ENCODE peak calls at places on chromosomes 11 and 22, in seven cellular contexts. One of them, this sample, is unnamed.

GRCh38 chr11:57762235-57762866 is 749 bp downstream of the CTNND1 start:
- DNase-seq in neural crest cell: no peak
- DNase-seq in astrocyte of the hippocampus: no peak
- DNase-seq in transverse colon: peak
- DNase-seq in naive thymus-derived CD8-positive, alpha-beta T cell: no peak
- DNase-seq in NCI-H69: peak
- DNase-seq in DND-41: no peak
- DNase-seq in this sample: no peak

GRCh38 chr11:117189191-117189940 is 9.8 kb upstream of the TAGLN start:
- DNase-seq in naive thymus-derived CD8-positive, alpha-beta T cell: no peak
- DNase-seq in astrocyte of the hippocampus: no peak
- DNase-seq in NCI-H69: no peak
- DNase-seq in transverse colon: peak
- DNase-seq in neural crest cell: no peak
- DNase-seq in DND-41: no peak
- DNase-seq in this sample: no peak

GRCh38 chr11:7555067-7555699 is 41.4 kb downstream of the PPFIBP2 start:
- DNase-seq in naive thymus-derived CD8-positive, alpha-beta T cell: no peak
- DNase-seq in DND-41: no peak
- DNase-seq in astrocyte of the hippocampus: no peak
- DNase-seq in NCI-H69: peak
- DNase-seq in transverse colon: peak
- DNase-seq in neural crest cell: no peak
- DNase-seq in this sample: peak

GRCh38 chr11:57639321-57640067 is 10.2 kb downstream of the YPEL4 start:
- DNase-seq in astrocyte of the hippocampus: peak
- DNase-seq in NCI-H69: peak
- DNase-seq in naive thymus-derived CD8-positive, alpha-beta T cell: no peak
- DNase-seq in DND-41: peak
- DNase-seq in neural crest cell: peak
- DNase-seq in transverse colon: no peak
- DNase-seq in this sample: no peak

GRCh38 chr22:38246692-38247091 is 26.1 kb downstream of the TMEM184B start:
- DNase-seq in transverse colon: no peak
- DNase-seq in neural crest cell: no peak
- DNase-seq in naive thymus-derived CD8-positive, alpha-beta T cell: no peak
- DNase-seq in NCI-H69: no peak
- DNase-seq in DND-41: no peak
- DNase-seq in astrocyte of the hippocampus: no peak
- DNase-seq in this sample: peak

GRCh38 chr22:46728470-46728869 is 9.6 kb downstream of the CERK start:
- DNase-seq in DND-41: no peak
- DNase-seq in transverse colon: no peak
- DNase-seq in naive thymus-derived CD8-positive, alpha-beta T cell: no peak
- DNase-seq in neural crest cell: no peak
- DNase-seq in astrocyte of the hippocampus: no peak
- DNase-seq in NCI-H69: no peak
- DNase-seq in this sample: no peak

GRCh38 chr11:29481721-29482120 is 535.1 kb downstream of the KCNA4 start:
- DNase-seq in astrocyte of the hippocampus: no peak
- DNase-seq in DND-41: no peak
- DNase-seq in transverse colon: no peak
- DNase-seq in NCI-H69: no peak
- DNase-seq in naive thymus-derived CD8-positive, alpha-beta T cell: no peak
- DNase-seq in neural crest cell: no peak
- DNase-seq in this sample: no peak

GRCh38 chr11:8442301-8442700 is 151.7 kb downstream of the STK33 start:
- DNase-seq in transverse colon: no peak
- DNase-seq in astrocyte of the hippocampus: no peak
- DNase-seq in naive thymus-derived CD8-positive, alpha-beta T cell: no peak
- DNase-seq in neural crest cell: no peak
- DNase-seq in DND-41: no peak
- DNase-seq in NCI-H69: peak
- DNase-seq in this sample: no peak

GRCh38 chr22:19965771-19966709 is 24.4 kb upstream of the TXNRD2 start:
- DNase-seq in transverse colon: no peak
- DNase-seq in NCI-H69: peak
- DNase-seq in DND-41: peak
- DNase-seq in astrocyte of the hippocampus: no peak
- DNase-seq in neural crest cell: peak
- DNase-seq in naive thymus-derived CD8-positive, alpha-beta T cell: no peak
- DNase-seq in this sample: no peak

GRCh38 chr11:12889243-12889642 is 119.9 kb upstream of the RASSF10 start:
- DNase-seq in naive thymus-derived CD8-positive, alpha-beta T cell: no peak
- DNase-seq in transverse colon: no peak
- DNase-seq in NCI-H69: peak
- DNase-seq in DND-41: no peak
- DNase-seq in neural crest cell: no peak
- DNase-seq in astrocyte of the hippocampus: peak
- DNase-seq in this sample: peak

GRCh38 chr11:65663634-65664200 is 1.0 kb upstream of the RELA start:
- DNase-seq in naive thymus-derived CD8-positive, alpha-beta T cell: no peak
- DNase-seq in NCI-H69: peak
- DNase-seq in neural crest cell: no peak
- DNase-seq in DND-41: peak
- DNase-seq in transverse colon: peak
- DNase-seq in astrocyte of the hippocampus: peak
- DNase-seq in this sample: peak

GRCh38 chr11:117627259-117627658 is 169.8 kb downstream of the DSCAML1 start:
- DNase-seq in neural crest cell: no peak
- DNase-seq in NCI-H69: no peak
- DNase-seq in astrocyte of the hippocampus: no peak
- DNase-seq in DND-41: no peak
- DNase-seq in naive thymus-derived CD8-positive, alpha-beta T cell: no peak
- DNase-seq in transverse colon: no peak
- DNase-seq in this sample: no peak

GRCh38 chr11:68750197-68750987 is 928 bp downstream of the TESMIN start:
- DNase-seq in neural crest cell: peak
- DNase-seq in NCI-H69: no peak
- DNase-seq in naive thymus-derived CD8-positive, alpha-beta T cell: peak
- DNase-seq in transverse colon: peak
- DNase-seq in DND-41: no peak
- DNase-seq in astrocyte of the hippocampus: no peak
- DNase-seq in this sample: no peak

GRCh38 chr11:674406-674805 is 20.6 kb downstream of the DEAF1 start:
- DNase-seq in NCI-H69: no peak
- DNase-seq in DND-41: no peak
- DNase-seq in transverse colon: no peak
- DNase-seq in neural crest cell: no peak
- DNase-seq in naive thymus-derived CD8-positive, alpha-beta T cell: no peak
- DNase-seq in astrocyte of the hippocampus: no peak
- DNase-seq in this sample: no peak